ENCODE peak calls at places on chromosomes 5 and 9, in eight cellular contexts. P is SW480, Z is fibroblast of lung, K is COLO829, M is Peyer's patch, G is skeletal muscle cell, X is NCI-H1436 treated with DMSO at 0.1 percent for 48 hours, E is GDM1. O is an unnamed sample.
A peak's percentile ranks its signal among the peaks of the same experiment; 100 is the strongest.

GRCh38 chr5:149007174-149007573 is 55.7 kb downstream of the SH3TC2 start:
- DNase-seq in K (no peak), P (peak; percentile 8), X (no peak), E (no peak), Z (peak; percentile 59), G (no peak), M (no peak), O (peak; percentile 75)

GRCh38 chr5:83745821-83746220 is 25.2 kb upstream of the HAPLN1 start:
- DNase-seq in K (no peak), X (no peak), P (no peak), E (no peak), Z (peak; percentile 49), G (no peak), M (no peak), O (no peak)

GRCh38 chr5:36944607-36945225 is 68.1 kb downstream of the NIPBL start:
- DNase-seq in E (peak; percentile 40), X (no peak), G (no peak), M (no peak), Z (peak; percentile 63), K (peak; percentile 12), P (peak; percentile 22), O (peak; percentile 52)

GRCh38 chr5:154494036-154494435 is 16.0 kb upstream of the HAND1 start:
- DNase-seq in E (no peak), X (no peak), G (no peak), M (no peak), Z (no peak), K (no peak), P (no peak), O (no peak)

GRCh38 chr9:92059045-92059444 is 56.2 kb downstream of the SPTLC1 start:
- DNase-seq in X (no peak), K (no peak), E (no peak), Z (no peak), G (no peak), M (no peak), P (no peak), O (no peak)

GRCh38 chr5:168315416-168315990 is 24.1 kb downstream of the WWC1 start:
- DNase-seq in K (no peak), X (no peak), P (no peak), G (no peak), Z (no peak), E (no peak), M (no peak), O (no peak)

GRCh38 chr5:106873558-106873957 is 797.2 kb downstream of the EFNA5 start:
- DNase-seq in Z (no peak), E (no peak), P (peak; percentile 95), K (no peak), G (no peak), X (peak; percentile 85), M (no peak), O (no peak)

GRCh38 chr5:134555223-134555790 is 29.8 kb downstream of the JADE2 start:
- DNase-seq in X (no peak), M (no peak), E (no peak), K (no peak), P (no peak), G (no peak), Z (no peak), O (no peak)

GRCh38 chr5:138276402-138277054 is 2.1 kb upstream of the GFRA3 start:
- DNase-seq in X (no peak), E (no peak), Z (no peak), P (peak; percentile 33), K (no peak), M (no peak), G (no peak), O (no peak)

GRCh38 chr9:98778251-98778650 is 18.1 kb downstream of the ANKS6 start:
- DNase-seq in E (no peak), M (no peak), X (no peak), K (no peak), P (no peak), G (no peak), Z (no peak), O (no peak)

GRCh38 chr5:77643654-77644404 is 5.3 kb upstream of the OTP start:
- DNase-seq in M (no peak), G (no peak), E (no peak), Z (no peak), P (no peak), X (no peak), K (no peak), O (no peak)

GRCh38 chr5:178106556-178107239 is 6.6 kb upstream of the N4BP3 start:
- DNase-seq in X (no peak), G (no peak), K (no peak), P (no peak), E (no peak), M (no peak), Z (no peak), O (no peak)

GRCh38 chr9:130893250-130894101 is 3.1 kb downstream of the QRFP start:
- DNase-seq in E (peak; percentile 24), P (no peak), X (no peak), Z (no peak), M (no peak), G (no peak), K (no peak), O (no peak)

GRCh38 chr5:181217111-181217804 is 5.8 kb upstream of the TRIM41 start:
- DNase-seq in K (no peak), P (peak; percentile 86), X (no peak), Z (peak; percentile 58), G (no peak), E (no peak), M (peak; percentile 54), O (peak; percentile 45)

GRCh38 chr9:4741365-4742031 is 496 bp upstream of the AK3 start:
- DNase-seq in P (peak; percentile 43), X (no peak), M (peak; percentile 41), Z (no peak), G (no peak), K (no peak), E (no peak), O (peak; percentile 9)

GRCh38 chr5:73312146-73312871 is 136.3 kb downstream of the FOXD1 start:
- DNase-seq in K (no peak), X (no peak), Z (peak; percentile 100), M (no peak), P (peak; percentile 46), E (peak; percentile 28), G (peak; percentile 85), O (peak; percentile 73)

GRCh38 chr5:159440235-159440634 is 109.9 kb upstream of the IL12B start:
- DNase-seq in X (no peak), K (no peak), M (no peak), P (no peak), Z (no peak), E (no peak), G (no peak), O (no peak)

GRCh38 chr9:106324596-106325280 is 538.2 kb upstream of the ZNF462 start:
- DNase-seq in K (no peak), P (no peak), X (no peak), E (no peak), G (no peak), Z (no peak), M (no peak), O (no peak)

GRCh38 chr5:74107899-74108298 is 481.9 kb downstream of the ARHGEF28 start:
- DNase-seq in G (peak; percentile 70), K (no peak), M (no peak), X (no peak), P (no peak), Z (no peak), E (no peak), O (no peak)